ENCODE peak calls at places on chromosome 10, in six cellular contexts. U is progenitor cell of endocrine pancreas; T is A172; G is fibroblast of the conjunctiva; Q is HFFc6; R is activated T-helper 1 cell treated with anti-CD3 and anti-CD28 coated beads, Interleukin-2, amount 50 U/mL, for 16 hours. E is an unnamed sample.

GRCh38 chr10:102504179-102504975 is 605 bp downstream of the SUFU start:
- DNase-seq in U (peak), T (peak), G (no peak), Q (no peak), R (no peak), E (peak)

GRCh38 chr10:79402951-79403350 is 42.5 kb downstream of the ZCCHC24 start:
- DNase-seq in U (no peak), T (no peak), G (no peak), Q (no peak), R (no peak), E (no peak)

GRCh38 chr10:103982639-103983038 is 15.7 kb downstream of the SLK start:
- DNase-seq in U (no peak), T (no peak), G (no peak), Q (no peak), R (no peak), E (peak)

GRCh38 chr10:28661035-28661434 is 16.3 kb upstream of the BAMBI start:
- DNase-seq in U (no peak), T (peak), G (peak), Q (peak), R (no peak), E (no peak)

GRCh38 chr10:89115876-89116627 is 91.1 kb downstream of the CH25H start:
- DNase-seq in U (no peak), T (peak), G (peak), Q (peak), R (no peak), E (no peak)

GRCh38 chr10:103745264-103746247 is 109.8 kb downstream of the SH3PXD2A start:
- DNase-seq in U (no peak), T (peak), G (no peak), Q (peak), R (peak), E (no peak)

GRCh38 chr10:66642217-66642616 is 283.6 kb upstream of the LRRTM3 start:
- DNase-seq in U (no peak), T (no peak), G (no peak), Q (no peak), R (no peak), E (no peak)

GRCh38 chr10:120562956-120563355 is 105.9 kb downstream of the PLPP4 start:
- DNase-seq in U (no peak), T (no peak), G (no peak), Q (no peak), R (no peak), E (no peak)

GRCh38 chr10:7832060-7832459 is 13.8 kb downstream of the TAF3 start:
- DNase-seq in U (no peak), T (no peak), G (no peak), Q (no peak), R (no peak), E (no peak)

GRCh38 chr10:27158421-27158820 is 3.3 kb downstream of the MASTL start:
- DNase-seq in U (no peak), T (peak), G (no peak), Q (no peak), R (no peak), E (no peak)

GRCh38 chr10:104337985-104338735 is at the start of gene ITPRIP:
- DNase-seq in U (peak), T (peak), G (no peak), Q (peak), R (peak), E (peak)

GRCh38 chr10:1196656-1197055 is 140.5 kb downstream of the WDR37 start:
- DNase-seq in U (no peak), T (no peak), G (no peak), Q (no peak), R (no peak), E (no peak)

GRCh38 chr10:78139336-78139735 is 105.7 kb downstream of the RPS24 start:
- DNase-seq in U (no peak), T (no peak), G (no peak), Q (no peak), R (no peak), E (no peak)

GRCh38 chr10:71316081-71316785 is 2.8 kb upstream of the SLC29A3 start:
- DNase-seq in U (no peak), T (no peak), G (no peak), Q (no peak), R (no peak), E (no peak)